ENCODE peak calls at places on chromosomes 3 and 15, in ten cellular contexts. E, U, Z, Q, M, N, Y, P, K and T are unnamed samples.
A peak's percentile ranks its signal among the peaks of the same experiment; 100 is the strongest.

GRCh38 chr15:43100971-43101370 is 4.9 kb downstream of the UBR1 start:
- DNase-seq in U (no peak), K (no peak), N (no peak), Z (no peak), E (no peak), M (no peak), Q (no peak), Y (no peak), P (no peak), T (no peak)

GRCh38 chr3:42500091-42500490 is 2.4 kb upstream of the VIPR1 start:
- DNase-seq in K (no peak), Y (no peak), N (peak; percentile 10), U (no peak), P (peak; percentile 8), Z (peak; percentile 40), E (no peak), M (no peak), Q (no peak), T (no peak)

GRCh38 chr3:128006061-128006470 is 46.2 kb upstream of the SEC61A1 start:
- DNase-seq in Z (no peak), E (no peak), Q (no peak), K (no peak), P (no peak), U (no peak), N (no peak), Y (no peak), M (no peak), T (no peak)

GRCh38 chr3:150022406-150023238 is 51.9 kb upstream of the PFN2 start:
- DNase-seq in Q (no peak), Y (no peak), N (no peak), K (no peak), E (no peak), P (no peak), U (no peak), Z (no peak), M (no peak), T (no peak)

GRCh38 chr3:34008191-34008590 is 209.8 kb downstream of the PDCD6IP start:
- DNase-seq in Q (no peak), Y (no peak), Z (no peak), N (no peak), P (no peak), E (no peak), U (no peak), K (no peak), M (no peak), T (no peak)

GRCh38 chr15:50137330-50137761 is 18.3 kb upstream of the ATP8B4 start:
- DNase-seq in K (no peak), E (peak; percentile 94), Q (no peak), U (no peak), N (no peak), Z (no peak), P (peak; percentile 65), M (no peak), Y (no peak), T (no peak)

GRCh38 chr3:61983479-61983878 is 389.9 kb downstream of the FEZF2 start:
- DNase-seq in Q (no peak), U (no peak), P (no peak), E (no peak), Y (no peak), M (no peak), N (no peak), K (no peak), Z (no peak), T (no peak)

GRCh38 chr15:83044156-83044555 is 22.9 kb downstream of the BTBD1 start:
- DNase-seq in Z (no peak), U (no peak), Y (no peak), P (no peak), N (no peak), M (no peak), Q (no peak), E (no peak), K (no peak), T (no peak)

GRCh38 chr15:44666208-44667038 is 3.0 kb upstream of the SPG11 start:
- DNase-seq in M (no peak), U (no peak), E (no peak), Z (no peak), P (no peak), K (no peak), N (no peak), Y (no peak), Q (no peak), T (peak; percentile 40)

GRCh38 chr3:13710251-13710650 is 161.3 kb downstream of the FBLN2 start:
- DNase-seq in Z (peak; percentile 21), U (no peak), Q (peak; percentile 1), Y (no peak), P (no peak), N (peak; percentile 5), M (no peak), K (no peak), E (no peak), T (peak; percentile 11)

DNA sequence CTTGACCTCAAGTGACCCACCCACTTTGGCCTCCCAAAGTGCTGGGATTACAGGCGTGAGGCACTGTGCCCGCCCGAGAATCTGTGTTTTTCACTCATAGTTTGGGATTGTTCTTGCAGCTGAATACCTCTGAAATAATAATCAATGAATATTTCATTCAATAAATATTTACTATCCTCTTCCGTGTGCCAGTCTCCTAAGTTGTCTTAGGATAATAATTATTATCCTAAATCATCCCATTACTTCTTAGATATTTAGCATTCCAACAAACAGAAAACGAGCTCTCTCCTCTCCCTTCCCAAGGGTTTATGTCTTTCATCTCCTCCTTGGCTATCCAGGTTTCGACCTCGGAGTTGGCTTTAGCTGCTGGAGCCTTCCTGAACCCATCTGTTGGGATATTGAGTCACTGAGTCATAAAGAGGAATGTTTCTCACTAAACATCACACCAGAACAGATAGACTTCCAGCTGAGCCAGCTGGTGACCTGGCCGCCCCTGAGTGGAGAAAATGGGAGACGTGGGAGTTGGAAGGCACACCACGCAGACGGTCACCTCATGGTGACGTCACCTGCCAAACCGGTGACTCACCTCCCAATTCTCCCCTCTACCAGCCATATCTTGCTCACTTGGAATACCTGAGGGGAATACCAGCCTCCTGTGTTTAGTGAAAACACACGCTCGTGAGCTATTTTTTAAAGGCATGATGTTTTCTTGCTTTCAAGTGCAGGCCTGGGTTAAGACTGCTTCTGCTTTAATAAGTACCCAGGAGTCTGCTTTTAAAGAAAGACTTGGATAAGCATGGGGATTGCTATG is 43.9 kb downstream of the BHLHE40 start:
- DNase-seq in M (no peak), E (peak; percentile 99), N (peak; percentile 81), Q (peak; percentile 82), Z (peak; percentile 87), K (no peak), U (peak; percentile 54), P (peak; percentile 35), Y (peak; percentile 64), T (no peak)
- TF ChIP-seq POLR2A in M (no peak), E (no peak), N (no peak), Q (no peak), Z (no peak), K (no peak), U (no peak), P (no peak), Y (no peak), T (no peak)

DNA sequence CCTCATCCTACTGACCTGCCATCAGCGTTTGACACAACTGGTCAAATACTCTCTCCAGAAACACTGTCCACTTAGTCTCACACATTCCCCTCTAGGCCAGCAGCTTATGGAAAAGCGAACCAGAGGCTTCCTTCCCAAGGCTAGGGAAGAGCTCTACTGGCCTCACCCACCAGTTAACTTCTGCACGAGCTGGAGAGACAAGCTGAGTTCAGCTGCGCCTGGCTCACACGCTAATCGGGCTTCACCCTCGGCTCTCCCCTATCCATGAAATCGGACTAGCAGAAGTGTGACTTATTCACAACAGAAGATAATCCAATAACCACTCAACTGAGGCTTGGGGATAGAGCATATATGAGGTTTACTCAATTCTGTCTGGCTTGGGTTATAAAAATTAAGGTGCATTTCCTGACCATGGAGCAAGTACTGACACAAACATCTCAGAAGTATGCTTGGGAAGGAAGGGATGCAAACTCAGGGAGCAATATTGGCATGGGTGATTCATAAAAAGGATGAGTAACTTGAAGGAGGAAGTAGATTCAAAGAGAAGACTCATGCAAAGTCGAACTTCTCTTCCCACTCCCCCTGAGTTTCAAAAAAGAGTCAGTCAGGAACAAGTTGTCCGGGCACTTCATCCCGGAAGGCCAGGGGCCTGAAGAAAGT is 73.1 kb downstream of the XXYLT1 start:
- DNase-seq in Z (peak; percentile 12), N (no peak), P (peak; percentile 9), M (no peak), E (peak; percentile 42), K (no peak), Q (peak; percentile 10), U (no peak), Y (no peak), T (peak; percentile 33)
- H3K4me3 ChIP-seq in Z (no peak overlapping the region), N (no peak overlapping the region), P (no peak overlapping the region), M (no peak overlapping the region), E (no peak overlapping the region), K (no peak overlapping the region), Q (no peak overlapping the region), U (no peak overlapping the region), Y (no peak overlapping the region), T (no peak overlapping the region)

DNA sequence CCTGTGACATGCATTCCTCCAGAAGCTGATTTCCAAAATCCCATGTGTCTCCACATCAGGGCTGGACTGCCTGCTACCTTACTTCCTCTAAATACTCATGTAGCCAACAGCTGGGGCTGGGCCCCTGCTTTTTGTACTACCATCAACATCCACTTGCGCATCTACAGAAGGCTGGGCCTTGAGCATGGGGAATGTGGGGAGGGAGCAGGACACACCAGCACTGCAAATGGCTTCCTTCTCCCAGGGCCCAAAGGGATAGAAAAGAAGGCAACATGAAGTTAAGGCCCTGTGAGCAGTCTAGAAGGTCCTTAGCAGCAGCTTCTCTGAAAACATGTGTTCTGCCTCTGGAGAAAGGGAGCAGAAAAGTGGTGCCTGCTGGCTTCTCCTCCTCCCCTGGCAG is 27.2 kb downstream of the MKRN2 start:
- DNase-seq in U (no peak), K (no peak), P (no peak), E (no peak), M (no peak), Z (no peak), Q (no peak), Y (no peak), N (no peak), T (no peak)
- TF ChIP-seq POLR2A in U (no peak), K (no peak), P (no peak), E (no peak), M (no peak), Z (no peak), Q (no peak), Y (no peak), N (no peak), T (no peak)

DNA sequence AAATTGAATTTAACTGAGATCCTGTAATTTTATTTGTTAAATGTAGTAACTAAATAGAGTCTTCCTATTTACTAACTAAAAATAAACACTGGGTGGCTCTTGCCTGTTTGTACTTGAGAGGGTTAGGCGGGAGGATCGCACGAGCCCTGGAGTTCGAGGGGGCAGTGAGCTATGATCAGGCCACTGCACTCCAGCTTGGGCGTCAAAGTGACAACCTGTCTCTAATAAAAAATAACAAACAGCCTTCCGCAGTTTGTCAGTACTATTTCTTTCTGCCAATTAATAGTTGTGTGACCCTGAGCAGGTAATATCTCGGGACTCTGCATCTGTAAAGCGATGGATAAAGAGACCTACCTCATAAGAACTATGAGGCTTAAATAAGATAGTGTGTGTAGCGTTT is 758 bp upstream of the PDE12 start:
- DNase-seq in U (no peak), Z (no peak), Q (no peak), P (no peak), N (no peak), Y (no peak), E (no peak), M (no peak), K (no peak), T (no peak)
- H3K4me3 ChIP-seq in U (peak overlapping the region; percentile 74), Z (peak overlapping the region; percentile 93), Q (peak overlapping the region; percentile 94), P (peak overlapping the region; percentile 99), N (peak overlapping the region; percentile 74), Y (peak overlapping the region; percentile 62), E (peak overlapping the region; percentile 69), M (peak overlapping the region; percentile 82), K (peak overlapping the region; percentile 75), T (peak overlapping the region; percentile 76)

GRCh38 chr3:41117398-41117870 is 81.9 kb upstream of the CTNNB1 start:
- DNase-seq in M (peak; percentile 49), Y (peak; percentile 90), Z (peak; percentile 90), N (peak; percentile 95), P (peak; percentile 71), Q (peak; percentile 47), E (peak; percentile 48), K (peak; percentile 78), U (peak; percentile 95), T (peak; percentile 88)
- TF ChIP-seq POLR2A in M (no peak), Y (peak; percentile 13), Z (no peak), N (no peak), P (no peak), Q (no peak), E (no peak), K (no peak), U (no peak), T (no peak)